ENCODE peak calls at places on chromosomes 7 and 10, in four cellular contexts. Y, F, H and D are unnamed samples.

GRCh38 chr10:90398551-90398950 is 459.3 kb downstream of the HTR7 start:
- DNase-seq in H (no peak), Y (no peak), F (no peak), D (no peak)

GRCh38 chr10:114629824-114630430 is 28.1 kb downstream of the ABLIM1 start:
- DNase-seq in F (no peak), Y (no peak), H (no peak), D (no peak)

GRCh38 chr7:88361357-88361756 is 54.7 kb upstream of the STEAP4 start:
- DNase-seq in F (no peak), Y (no peak), H (no peak), D (no peak)

GRCh38 chr7:92451645-92452044 is 4.4 kb downstream of the GATAD1 start:
- DNase-seq in H (no peak), F (no peak), Y (no peak), D (no peak)

GRCh38 chr7:44101966-44102845 is 1.9 kb upstream of the AEBP1 start:
- DNase-seq in Y (peak; percentile 35), F (no peak), H (no peak), D (no peak)

GRCh38 chr7:131605280-131605878 is 49.0 kb upstream of the PODXL start:
- DNase-seq in H (no peak), Y (no peak), F (no peak), D (no peak)

GRCh38 chr7:2945171-2945570 is 98.5 kb downstream of the CARD11 start:
- DNase-seq in H (no peak), F (no peak), Y (no peak), D (no peak)

GRCh38 chr10:27742195-27742925 is 3.3 kb downstream of the MKX start:
- DNase-seq in H (no peak), Y (peak; percentile 82), F (peak; percentile 58), D (peak; percentile 87)

GRCh38 chr7:19762631-19763030 is 10.8 kb downstream of the TMEM196 start:
- DNase-seq in F (no peak), Y (no peak), H (no peak), D (no peak)

GRCh38 chr10:127150136-127150535 is 46.3 kb downstream of the INSYN2A start:
- DNase-seq in F (no peak), Y (peak; percentile 47), H (no peak), D (no peak)

GRCh38 chr7:138483516-138483915 is 23.5 kb downstream of the TRIM24 start:
- DNase-seq in F (no peak), Y (no peak), H (no peak), D (no peak)

GRCh38 chr10:13262433-13262832 is 28.3 kb upstream of the UCMA start:
- DNase-seq in Y (no peak), H (no peak), F (no peak), D (no peak)

GRCh38 chr7:25009271-25009670 is 29.3 kb upstream of the OSBPL3 start:
- DNase-seq in Y (peak; percentile 92), F (no peak), H (no peak), D (no peak)

GRCh38 chr10:11235771-11236170 is 218.1 kb downstream of the CELF2 start:
- DNase-seq in F (no peak), H (no peak), Y (no peak), D (peak; percentile 41)

GRCh38 chr10:49484501-49485230 is 54.3 kb downstream of the ERCC6 start:
- DNase-seq in H (no peak), F (no peak), Y (peak; percentile 72), D (no peak)

GRCh38 chr7:23380556-23380955 is 81.4 kb downstream of the MALSU1 start:
- DNase-seq in Y (no peak), H (no peak), F (no peak), D (no peak)

GRCh38 chr7:3200504-3200903 is 100.5 kb upstream of the SDK1 start:
- DNase-seq in Y (peak; percentile 69), F (no peak), H (no peak), D (no peak)

GRCh38 chr7:30028749-30029635 is 780 bp downstream of the PLEKHA8 start:
- DNase-seq in H (no peak), F (no peak), Y (peak; percentile 31), D (no peak)

GRCh38 chr10:101453791-101454718 is 100.1 kb downstream of the BTRC start:
- DNase-seq in F (no peak), Y (no peak), H (no peak), D (no peak)

GRCh38 chr7:104895851-104896236 is 118.2 kb upstream of the KMT2E start:
- DNase-seq in Y (no peak), H (no peak), F (no peak), D (peak; percentile 20)

GRCh38 chr10:82564353-82565218 is 689.6 kb downstream of the NRG3 start:
- DNase-seq in H (no peak), F (no peak), Y (no peak), D (no peak)
- H3K4me3 ChIP-seq in H (no peak overlapping the region), F (no peak overlapping the region), Y (no peak overlapping the region), D (no peak overlapping the region)

DNA sequence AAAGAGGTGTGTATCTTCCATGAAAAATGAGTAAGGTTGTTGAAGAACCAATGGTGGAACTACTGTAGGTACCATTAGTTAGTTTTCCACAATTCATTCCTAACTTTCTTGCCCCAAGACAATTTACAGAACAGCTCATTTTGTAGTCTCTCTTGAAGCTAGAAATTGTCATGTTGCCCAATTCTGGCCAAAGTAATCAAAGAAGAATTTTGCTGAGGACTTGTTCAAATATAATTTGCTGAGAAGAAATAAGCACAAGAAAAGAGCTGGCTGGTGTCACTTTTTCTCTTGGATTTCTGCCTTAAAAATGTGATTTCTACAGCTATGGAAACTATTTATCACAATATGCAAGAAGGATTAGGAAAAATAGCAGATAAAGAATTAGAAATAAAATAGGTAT is 199.2 kb upstream of the SEMA3A start:
- DNase-seq in F (no peak), H (no peak), Y (no peak), D (no peak)
- TF ChIP-seq CTCF in F (no peak), H (no peak), Y (no peak), D (no peak)

DNA sequence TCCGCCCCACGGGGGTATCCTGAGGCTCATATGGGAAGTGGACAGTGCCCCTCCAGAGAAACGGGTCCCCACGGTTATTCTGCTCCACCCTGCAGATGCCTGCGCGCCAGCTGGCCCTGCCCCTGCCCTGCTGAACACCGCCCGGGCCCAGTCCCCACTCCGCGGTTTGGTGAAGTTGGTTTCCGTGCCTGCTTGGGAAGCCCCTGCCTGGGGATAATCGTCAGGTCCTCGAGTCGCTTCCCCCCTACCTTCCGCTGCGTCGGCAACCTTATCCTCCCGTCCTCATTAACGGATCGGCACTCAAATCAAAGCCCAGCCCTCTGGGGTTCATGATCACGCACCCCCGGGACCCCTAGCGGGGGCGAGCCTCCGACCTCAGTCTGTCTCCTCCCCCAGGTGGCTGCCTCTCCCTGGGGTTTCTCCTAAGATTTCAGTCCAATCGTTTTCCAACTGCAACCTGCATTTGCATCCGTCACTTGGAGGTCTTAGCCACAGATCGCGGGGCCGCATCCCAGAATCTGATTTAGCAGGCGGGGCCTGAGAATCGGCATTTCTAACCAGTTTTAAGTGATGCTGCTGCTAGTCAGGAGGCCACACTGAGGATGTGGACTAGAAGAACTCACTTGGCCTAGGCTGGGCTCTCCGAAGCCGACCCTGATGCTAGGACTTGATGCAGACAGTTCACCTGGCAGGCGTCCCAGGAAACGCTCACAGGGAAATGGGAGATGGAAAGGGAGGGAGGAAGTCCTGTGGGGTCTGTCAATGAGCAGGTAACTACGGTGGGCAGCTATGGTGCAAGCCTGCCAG is 27.6 kb downstream of the WDR86 start:
- DNase-seq in H (no peak), Y (no peak), F (no peak), D (no peak)
- H3K4me3 ChIP-seq in H (peak overlapping the region; percentile 19), Y (no peak overlapping the region), F (no peak overlapping the region), D (peak overlapping the region; percentile 11)

GRCh38 chr7:133412942-133413341 is 160.1 kb downstream of the EXOC4 start:
- DNase-seq in Y (no peak), H (no peak), F (no peak), D (no peak)
- TF ChIP-seq CTCF in Y (no peak), H (no peak), F (no peak), D (no peak)

DNA sequence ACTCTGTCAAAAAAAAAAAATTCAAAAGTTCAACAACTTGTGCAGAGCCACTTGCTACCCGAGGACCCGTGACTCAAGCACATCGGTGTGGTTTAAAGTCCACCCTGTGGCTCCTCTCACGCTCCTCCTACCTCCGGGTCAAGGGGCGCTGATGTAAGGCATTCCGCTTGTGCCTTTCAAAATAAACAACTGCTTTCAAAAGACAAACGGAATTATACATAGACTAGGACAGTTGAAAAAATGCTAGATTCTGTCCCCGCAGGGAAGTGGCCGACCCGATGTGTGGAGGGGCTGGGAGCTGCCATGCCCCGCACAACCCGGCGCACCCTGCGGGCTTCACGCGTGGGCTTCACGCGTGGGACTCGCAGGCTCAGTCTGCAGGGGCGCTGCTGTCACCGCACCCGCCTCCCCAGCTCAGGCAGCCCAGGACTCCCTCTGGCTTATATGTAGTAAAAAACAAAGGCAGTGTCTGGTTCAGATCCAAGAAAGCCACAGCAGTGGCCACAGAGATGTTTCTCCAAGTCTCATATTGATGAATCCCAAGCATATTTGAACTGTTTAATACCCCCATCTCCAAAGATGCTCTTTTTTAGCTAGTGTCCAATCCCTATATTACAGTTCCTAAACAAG is 239.7 kb upstream of the INHBA start:
- DNase-seq in Y (peak; percentile 62), H (no peak), F (no peak), D (no peak)
- H3K4me3 ChIP-seq in Y (peak overlapping the region; percentile 50), H (no peak overlapping the region), F (no peak overlapping the region), D (no peak overlapping the region)

GRCh38 chr7:158759245-158759614 is 54.6 kb upstream of the NCAPG2 start:
- DNase-seq in Y (no peak), H (no peak), F (no peak), D (no peak)

GRCh38 chr7:158760445-158760764 is 55.8 kb upstream of the NCAPG2 start:
- DNase-seq in Y (no peak), H (no peak), F (no peak), D (no peak)

GRCh38 chr7:158759749-158760444 is 55.3 kb upstream of the NCAPG2 start:
- DNase-seq in F (no peak), Y (no peak), H (no peak), D (no peak)

GRCh38 chr7:158761945-158762344 is 57.3 kb upstream of the NCAPG2 start:
- DNase-seq in H (no peak), Y (no peak), F (no peak), D (no peak)

GRCh38 chr7:158760936-158761335 is 56.3 kb upstream of the NCAPG2 start:
- DNase-seq in Y (no peak), F (no peak), H (no peak), D (no peak)
- TF ChIP-seq CTCF in Y (peak; percentile 45), F (no peak), H (no peak), D (no peak)

GRCh38 chr10:62636825-62637248 is 167.7 kb upstream of the ADO start:
- DNase-seq in H (no peak), Y (no peak), F (no peak), D (no peak)
- H3K4me3 ChIP-seq in H (no peak overlapping the region), Y (peak overlapping the region; percentile 13), F (peak overlapping the region; percentile 10), D (peak overlapping the region; percentile 21)